ENCODE peak calls at places on chromosomes 11 and 22, in nine cellular contexts. S, B, P, V, A, X, N, F and H are unnamed samples. For H3K36me3, the result is how much of the 10 kb centered on the place peaks cover.

GRCh38 chr11:82756765-82757650 is 23.3 kb upstream of the FAM181B start:
- DNase-seq in B (no peak), A (no peak), V (peak), N (no peak), P (no peak), S (no peak), F (no peak), X (no peak), H (no peak)

GRCh38 chr11:118612378-118612777 is 5.0 kb downstream of the PHLDB1 start:
- DNase-seq in S (peak), X (no peak), P (peak), V (no peak), B (no peak), N (no peak), A (peak), F (no peak), H (peak)

GRCh38 chr11:8251767-8252295 is 11.8 kb downstream of the LMO1 start:
- DNase-seq in S (no peak), V (no peak), B (no peak), N (no peak), A (no peak), X (no peak), P (no peak), F (no peak), H (peak)

GRCh38 chr22:33210129-33210784 is 152.1 kb upstream of the SYN3 start:
- DNase-seq in A (no peak), S (no peak), F (peak), P (no peak), N (peak), V (peak), B (no peak), X (peak), H (peak)

GRCh38 chr11:32390712-32391111 is 44.6 kb downstream of the WT1 start:
- DNase-seq in V (no peak), A (no peak), N (no peak), S (no peak), F (no peak), B (no peak), X (no peak), P (no peak), H (no peak)

GRCh38 chr11:88689548-88690240 is 352.2 kb upstream of the CTSC start:
- DNase-seq in S (no peak), V (peak), B (no peak), N (no peak), X (no peak), F (no peak), P (no peak), A (no peak), H (no peak)

GRCh38 chr22:35411112-35411511 is 11.2 kb downstream of the MCM5 start:
- DNase-seq in X (no peak), V (no peak), B (no peak), S (no peak), P (no peak), A (no peak), N (no peak), F (no peak), H (no peak)

GRCh38 chr11:70491696-70492472 is 93.6 kb downstream of the CTTN start:
- DNase-seq in F (no peak), V (no peak), B (no peak), S (no peak), P (no peak), X (no peak), N (no peak), A (no peak), H (no peak)

GRCh38 chr22:35021166-35021565 is 44.8 kb upstream of the ISX start:
- DNase-seq in X (peak), A (no peak), N (no peak), S (no peak), B (no peak), V (no peak), P (no peak), F (no peak), H (peak)

GRCh38 chr22:28444659-28445058 is 235.0 kb downstream of the TTC28 start:
- DNase-seq in A (no peak), B (no peak), X (no peak), S (no peak), V (no peak), P (no peak), N (no peak), F (no peak), H (no peak)

GRCh38 chr22:36577019-36577418 is 48.1 kb upstream of the EIF3D start:
- DNase-seq in B (no peak), P (no peak), N (peak), F (no peak), V (no peak), S (no peak), X (no peak), A (no peak), H (peak)

GRCh38 chr22:31585161-31585859 is 76.7 kb downstream of the PISD start:
- DNase-seq in B (no peak), N (peak), X (no peak), A (no peak), S (no peak), V (no peak), P (no peak), F (no peak), H (no peak)

GRCh38 chr11:74276581-74276980 is 34.9 kb downstream of the P4HA3 start:
- DNase-seq in F (no peak), B (no peak), A (no peak), N (no peak), V (no peak), X (no peak), S (no peak), P (no peak), H (no peak)

GRCh38 chr11:46277313-46277622 is 194 bp upstream of the CREB3L1 start:
- DNase-seq in V (peak), X (peak), P (no peak), N (no peak), S (peak), A (peak), F (peak), B (no peak), H (no peak)

GRCh38 chr11:114847599-114847998 is 169.3 kb downstream of the NXPE2 start:
- DNase-seq in A (no peak), B (no peak), P (no peak), X (no peak), F (no peak), V (no peak), N (no peak), S (no peak), H (no peak)

GRCh38 chr11:74870485-74870884 is 78.4 kb downstream of the XRRA1 start:
- DNase-seq in F (no peak), S (no peak), B (no peak), P (no peak), N (peak), A (no peak), V (no peak), X (no peak), H (peak)

GRCh38 chr11:926341-926916 is 759 bp downstream of the AP2A2 start:
- DNase-seq in S (peak), V (peak), F (peak), X (peak), A (peak), P (no peak), B (no peak), N (no peak), H (peak)

GRCh38 chr11:75536786-75537629 is 11.3 kb upstream of the GDPD5 start:
- DNase-seq in X (no peak), F (no peak), A (no peak), B (no peak), S (no peak), N (no peak), P (no peak), V (no peak), H (peak)

GRCh38 chr11:95256204-95256819 is 25.3 kb upstream of the SESN3 start:
- DNase-seq in B (no peak), N (no peak), V (no peak), F (no peak), A (no peak), S (peak), P (no peak), X (peak), H (no peak)

GRCh38 chr22:30238661-30239420 is 7.7 kb downstream of the LIF start:
- DNase-seq in V (no peak), F (no peak), B (peak), A (no peak), P (peak), X (peak), N (no peak), S (peak), H (peak)

GRCh38 chr22:36998620-36999351 is 20.5 kb downstream of the TST start:
- DNase-seq in F (no peak), N (no peak), X (no peak), S (no peak), B (no peak), A (no peak), V (no peak), P (no peak), H (peak)

DNA sequence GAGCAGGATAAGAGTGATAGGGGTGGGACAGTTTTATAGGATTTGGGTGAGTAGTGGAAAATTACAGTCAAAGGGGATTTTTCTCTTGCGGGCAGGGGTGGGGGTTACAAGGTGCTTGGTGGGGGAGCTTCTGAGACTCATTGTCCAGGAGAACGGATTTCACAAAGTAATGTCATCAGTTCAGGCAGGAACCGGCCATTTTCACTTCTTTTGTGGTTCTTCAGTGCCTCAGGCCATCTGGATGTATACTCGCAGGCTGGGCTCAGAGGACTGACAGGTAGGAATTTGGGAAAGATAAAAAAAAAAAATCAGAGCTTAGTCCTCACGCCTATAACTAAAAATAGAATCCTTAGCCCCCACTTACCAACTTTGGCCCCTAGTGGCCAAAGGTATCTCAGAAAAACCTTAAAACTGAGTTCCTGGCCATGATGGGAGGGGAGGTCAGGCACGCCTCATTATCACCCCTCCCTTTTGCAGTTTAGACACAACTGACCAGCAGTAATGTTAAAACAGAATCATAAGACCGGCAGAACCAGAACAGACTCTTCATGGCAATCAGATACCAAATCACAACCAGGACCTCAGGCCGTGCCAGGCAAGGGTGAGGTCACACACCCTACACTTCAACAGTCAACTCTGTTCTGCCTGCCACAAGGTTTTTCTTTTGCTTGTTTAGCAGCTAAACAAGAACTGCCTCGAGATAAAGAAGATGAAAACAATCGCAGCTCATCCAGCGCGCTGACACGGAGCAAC is 8.9 kb upstream of the APOBEC3G start:
- DNase-seq in P (no peak), S (no peak), V (no peak), B (no peak), F (peak), N (no peak), X (no peak), A (no peak), H (no peak)
- TF ChIP-seq CTCF in P (no peak), S (no peak), V (no peak), B (no peak), F (no peak), N (no peak), X (no peak), A (no peak), H (peak)

GRCh38 chr11:10029386-10030121 is 264.5 kb downstream of the SBF2 start:
- DNase-seq in N (no peak), A (no peak), F (no peak), P (no peak), X (no peak), B (no peak), S (no peak), V (no peak), H (no peak)

GRCh38 chr11:10032991-10033390 is 261.0 kb downstream of the SBF2 start:
- DNase-seq in X (no peak), A (no peak), S (no peak), B (no peak), V (no peak), N (no peak), F (no peak), P (no peak), H (no peak)

GRCh38 chr11:10026514-10026913 is 267.5 kb downstream of the SBF2 start:
- DNase-seq in X (no peak), A (no peak), B (no peak), N (no peak), S (no peak), F (no peak), V (no peak), P (no peak), H (no peak)

DNA sequence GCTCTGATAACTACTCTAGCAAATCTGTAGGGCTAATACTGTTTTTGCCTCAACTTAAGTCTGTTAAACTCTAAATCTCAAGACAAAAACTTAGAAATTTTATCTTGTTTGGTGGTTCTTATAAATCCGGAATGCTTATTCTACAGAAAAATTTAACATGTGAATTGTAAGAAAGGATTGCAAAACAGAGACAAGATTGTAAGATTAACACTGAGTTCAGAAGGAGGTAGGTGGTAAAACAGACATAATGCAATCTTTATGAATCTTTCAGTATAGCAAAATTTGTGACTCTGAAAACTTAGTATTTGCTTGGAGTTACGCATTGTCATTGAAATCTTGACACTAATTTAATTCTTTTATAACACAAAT is 263.9 kb downstream of the SBF2 start:
- DNase-seq in X (no peak), N (no peak), F (no peak), P (no peak), A (no peak), V (no peak), B (no peak), S (no peak), H (no peak)
- H3K27ac ChIP-seq in X (no peak), N (no peak), F (no peak), P (no peak), A (no peak), V (no peak), B (no peak), S (no peak), H (no peak)

GRCh38 chr11:12225046-12225739 is 114.8 kb downstream of the MICAL2 start:
- DNase-seq in A (no peak), S (no peak), N (no peak), P (no peak), B (no peak), V (no peak), X (no peak), F (no peak), H (no peak)

GRCh38 chr11:12223771-12224536 is 113.6 kb downstream of the MICAL2 start:
- DNase-seq in V (no peak), S (no peak), X (peak), F (no peak), A (no peak), B (no peak), P (no peak), N (no peak), H (no peak)

GRCh38 chr11:12222099-12222751 is 111.8 kb downstream of the MICAL2 start:
- DNase-seq in F (no peak), X (no peak), N (peak), P (peak), S (peak), A (no peak), V (no peak), B (no peak), H (no peak)

GRCh38 chr11:12226093-12226492 is 115.7 kb downstream of the MICAL2 start:
- DNase-seq in X (no peak), P (no peak), F (no peak), V (no peak), N (no peak), B (no peak), S (no peak), A (no peak), H (no peak)

GRCh38 chr11:12224537-12224893 is 114.1 kb downstream of the MICAL2 start:
- DNase-seq in N (no peak), F (no peak), V (peak), X (no peak), A (peak), P (peak), B (peak), S (peak), H (no peak)
- H3K36me3 ChIP-seq in N (under half), F (half or more), V (under half), X (under half), A (half or more), P (half or more), B (half or more), S (under half), H (under half)

DNA sequence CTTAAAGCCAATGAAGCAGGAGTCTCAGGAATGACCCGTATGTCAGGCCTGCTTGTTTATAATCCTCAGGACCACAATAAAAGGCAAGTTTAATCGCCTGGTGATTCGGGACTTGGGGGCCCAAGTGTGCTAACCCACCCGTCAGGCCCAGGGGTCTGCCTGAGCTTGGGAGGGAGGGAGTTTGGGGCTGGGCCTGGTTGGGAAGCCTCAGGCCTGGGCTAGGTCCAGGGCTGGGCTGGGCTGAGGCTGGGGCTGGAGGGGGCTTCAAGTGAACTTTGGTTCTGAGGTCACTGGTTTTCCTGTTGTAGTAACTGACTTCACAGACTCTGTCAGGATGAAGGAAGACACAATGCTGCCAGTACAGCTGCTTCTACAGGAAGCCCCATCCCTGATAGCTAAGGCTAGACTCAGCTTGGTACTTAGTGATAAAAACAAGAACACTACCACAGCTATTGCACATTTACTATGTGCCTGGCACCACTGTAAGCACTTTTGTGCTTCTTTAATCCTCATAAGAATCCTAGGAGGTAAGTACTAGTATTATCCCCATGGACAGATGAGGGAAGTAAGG is 179.4 kb upstream of the ZBED5 start:
- DNase-seq in A (no peak), X (no peak), S (no peak), N (no peak), F (no peak), B (peak), P (no peak), V (no peak), H (no peak)
- TF ChIP-seq CTCF in A (peak), X (no peak), S (no peak), N (no peak), F (no peak), B (no peak), P (no peak), V (no peak), H (no peak)

GRCh38 chr11:65636108-65636809 is 1.6 kb upstream of the SIPA1 start:
- DNase-seq in S (no peak), N (no peak), P (no peak), V (no peak), B (no peak), X (no peak), A (no peak), F (no peak), H (no peak)
- H3K27ac ChIP-seq in S (no peak), N (no peak), P (peak), V (no peak), B (peak), X (no peak), A (no peak), F (peak), H (no peak)

GRCh38 chr22:23060612-23061400 is 9.5 kb upstream of the GNAZ start:
- DNase-seq in X (no peak), P (no peak), V (no peak), N (no peak), A (peak), B (peak), S (no peak), F (no peak), H (peak)

GRCh38 chr22:23063539-23064380 is 6.6 kb upstream of the GNAZ start:
- DNase-seq in A (peak), N (no peak), B (peak), P (no peak), X (peak), S (peak), F (no peak), V (no peak), H (peak)

GRCh38 chr22:23061471-23062280 is 8.6 kb upstream of the GNAZ start:
- DNase-seq in N (no peak), A (peak), X (no peak), B (peak), S (no peak), F (no peak), P (no peak), V (no peak), H (no peak)

GRCh38 chr22:23064381-23065068 is 5.8 kb upstream of the GNAZ start:
- DNase-seq in S (no peak), B (peak), N (no peak), A (peak), X (no peak), F (no peak), P (no peak), V (no peak), H (peak)

DNA sequence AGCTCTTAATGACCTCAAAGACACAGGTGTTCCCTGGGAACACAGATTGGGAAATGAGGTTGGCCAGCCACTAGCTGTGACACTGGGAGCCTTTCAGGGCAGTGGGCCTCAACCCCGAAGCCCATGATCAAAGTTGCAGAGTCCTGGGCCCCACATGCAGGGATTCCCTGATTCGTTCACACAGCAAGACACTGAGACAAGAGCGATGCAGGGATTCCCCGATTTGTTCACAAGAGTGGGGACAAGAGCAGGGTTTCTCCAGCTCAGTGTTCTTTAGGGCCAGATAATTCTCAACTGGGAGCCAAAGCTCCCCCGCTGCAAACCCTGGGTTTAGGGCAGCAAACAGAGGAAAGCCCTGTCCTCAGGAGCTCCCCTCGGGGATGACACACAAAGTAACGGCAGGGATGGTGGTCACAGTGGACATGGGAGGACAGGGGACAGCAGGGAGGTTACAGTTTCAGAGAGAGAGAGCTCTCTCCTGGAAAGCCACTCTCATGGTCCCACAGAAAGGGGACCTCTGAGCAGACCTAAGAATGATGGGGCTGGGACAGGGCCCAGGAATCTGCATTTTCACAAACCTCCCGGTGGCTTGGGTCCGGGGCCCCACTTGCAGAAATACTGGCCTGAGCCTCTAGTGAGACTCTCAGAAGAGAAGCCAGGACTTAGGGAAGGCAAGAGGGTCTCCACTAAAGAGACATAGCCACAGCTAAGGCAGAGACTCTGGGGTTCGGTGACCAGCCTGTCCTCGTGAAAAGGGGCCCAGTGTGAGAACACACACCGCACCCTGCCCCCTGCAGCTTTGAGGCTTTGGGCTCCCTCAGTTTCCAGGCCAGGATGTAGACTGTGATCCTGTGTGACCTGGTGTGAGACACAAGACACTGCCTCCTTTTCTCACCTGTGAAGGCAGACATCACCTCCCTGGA is 7.4 kb upstream of the GNAZ start:
- DNase-seq in F (no peak), N (no peak), V (no peak), X (peak), A (no peak), B (peak), P (no peak), S (peak), H (peak)
- H3K36me3 ChIP-seq in F (under half), N (under half), V (under half), X (under half), A (under half), B (under half), P (under half), S (under half), H (under half)

GRCh38 chr11:57323503-57324153 is 1.1 kb downstream of the TNKS1BP1 start:
- DNase-seq in B (no peak), V (no peak), A (no peak), N (no peak), P (no peak), X (peak), S (no peak), F (no peak), H (no peak)
- TF ChIP-seq CTCF in B (no peak), V (peak), A (no peak), N (no peak), P (peak), X (no peak), S (no peak), F (peak), H (no peak)